ENCODE peak calls at places on chromosomes 5 and 9, in seven cellular contexts. G is PC-9, I is tibial artery, W is AG09319, H is B cell, A is hepatocyte, M is cardiac fibroblast. O is an unnamed sample.

GRCh38 chr9:16026886-16027285 is 474.0 kb downstream of the CCDC171 start:
- DNase-seq in G (no peak), I (no peak), W (no peak), H (no peak), A (no peak), M (no peak), O (no peak)

GRCh38 chr9:14236586-14236985 is 77.4 kb downstream of the NFIB start:
- DNase-seq in G (no peak), I (no peak), W (no peak), H (no peak), A (no peak), M (no peak), O (no peak)

GRCh38 chr9:69213647-69214046 is 39.6 kb downstream of the TJP2 start:
- DNase-seq in G (no peak), I (no peak), W (no peak), H (no peak), A (no peak), M (no peak), O (no peak)

GRCh38 chr9:132946624-132947295 is 2.3 kb upstream of the TSC1 start:
- DNase-seq in G (peak; percentile 36), I (no peak), W (no peak), H (no peak), A (peak; percentile 53), M (peak; percentile 50), O (no peak)

GRCh38 chr5:452856-453710 is 10.1 kb downstream of the EXOC3 start:
- DNase-seq in G (no peak), I (peak; percentile 5), W (no peak), H (no peak), A (no peak), M (no peak), O (no peak)

GRCh38 chr5:133735346-133735745 is 123.0 kb upstream of the FSTL4 start:
- DNase-seq in G (peak; percentile 20), I (no peak), W (no peak), H (no peak), A (no peak), M (peak; percentile 22), O (no peak)

GRCh38 chr9:98873535-98874432 is 66.3 kb downstream of the GALNT12 start:
- DNase-seq in G (no peak), I (peak; percentile 67), W (no peak), H (no peak), A (no peak), M (peak; percentile 43), O (no peak)

GRCh38 chr9:124697326-124698200 is 73.5 kb downstream of the NR6A1 start:
- DNase-seq in G (no peak), I (no peak), W (no peak), H (no peak), A (no peak), M (peak; percentile 78), O (no peak)

GRCh38 chr5:136016945-136017530 is 11.8 kb upstream of the TGFBI start:
- DNase-seq in G (peak; percentile 86), I (no peak), W (peak; percentile 62), H (peak; percentile 32), A (no peak), M (peak; percentile 93), O (no peak)
- TF ChIP-seq CTCF in G (no peak), I (no peak), W (no peak), H (no peak), A (no peak), M (no peak), O (no peak)

DNA sequence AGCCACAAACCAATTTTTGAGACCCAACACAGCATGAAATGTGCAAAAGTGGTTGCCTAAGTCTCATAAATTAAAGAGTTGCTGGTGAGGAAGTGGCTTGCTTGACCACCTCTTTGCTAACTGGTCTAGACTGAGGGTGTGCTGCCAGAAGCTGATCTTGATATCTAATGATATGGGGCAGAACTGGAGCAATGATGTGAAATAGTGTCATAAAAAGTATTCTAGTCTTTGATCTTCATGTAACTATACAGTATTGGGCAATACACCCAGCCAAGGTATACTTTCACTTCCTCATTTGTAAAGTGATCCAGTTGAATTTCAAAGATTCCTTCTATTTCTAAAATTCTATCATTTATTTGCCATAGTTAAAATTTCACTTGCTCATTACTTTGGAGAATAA is 5.9 kb upstream of the YTHDC2 start:
- DNase-seq in G (no peak), I (no peak), W (no peak), H (no peak), A (no peak), M (no peak), O (no peak)
- TF ChIP-seq CTCF in G (no peak), I (no peak), W (no peak), H (no peak), A (no peak), M (no peak), O (no peak)

GRCh38 chr5:130138406-130139060 is 234.3 kb downstream of the CHSY3 start:
- DNase-seq in G (no peak), I (no peak), W (no peak), H (no peak), A (no peak), M (peak; percentile 75), O (no peak)

GRCh38 chr5:130136300-130136699 is 232.0 kb downstream of the CHSY3 start:
- DNase-seq in G (no peak), I (no peak), W (no peak), H (no peak), A (no peak), M (peak; percentile 28), O (no peak)

GRCh38 chr5:130141689-130142320 is 237.5 kb downstream of the CHSY3 start:
- DNase-seq in G (peak; percentile 16), I (no peak), W (no peak), H (no peak), A (peak; percentile 70), M (peak; percentile 73), O (no peak)
- TF ChIP-seq CTCF in G (peak; percentile 59), I (peak; percentile 43), W (peak; percentile 83), H (no peak), A (peak; percentile 59), M (peak; percentile 92), O (no peak)

GRCh38 chr9:129137292-129138143 is 26.3 kb downstream of the PTPA start:
- DNase-seq in G (no peak), I (no peak), W (no peak), H (no peak), A (no peak), M (no peak), O (no peak)
- TF ChIP-seq CTCF in G (no peak), I (no peak), W (no peak), H (no peak), A (no peak), M (no peak), O (no peak)

DNA sequence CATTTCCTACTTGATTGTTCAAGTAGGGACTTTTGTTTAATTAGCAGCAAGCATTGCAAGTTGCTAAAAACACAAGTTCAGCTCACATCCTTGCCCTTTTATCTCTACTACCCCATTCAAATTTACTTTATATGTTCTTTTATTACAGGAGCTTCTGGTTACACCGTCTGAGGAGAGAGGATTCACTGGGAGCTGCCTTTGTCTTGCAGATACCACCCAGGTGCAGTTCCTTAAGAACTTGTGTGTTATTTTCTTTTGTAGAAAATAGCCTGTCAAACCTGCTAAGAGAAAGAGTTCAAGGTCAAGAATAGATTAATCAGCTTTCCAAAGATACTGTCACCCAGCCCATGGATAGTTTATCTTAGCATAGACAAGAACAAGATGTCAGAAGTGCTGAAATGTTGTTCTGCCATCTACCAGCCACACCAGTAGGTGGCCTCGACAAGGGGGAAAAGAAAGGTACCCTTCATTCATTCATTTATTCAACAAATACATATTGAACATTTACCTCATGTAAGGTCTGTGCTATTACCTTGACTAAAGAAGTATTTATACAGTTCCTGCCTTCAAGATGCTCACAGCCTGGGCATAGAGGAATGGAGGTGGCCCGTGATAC is 750.3 kb downstream of the MAT2B start:
- DNase-seq in G (no peak), I (no peak), W (no peak), H (no peak), A (no peak), M (no peak), O (no peak)
- TF ChIP-seq CTCF in G (no peak), I (no peak), W (no peak), H (no peak), A (peak; percentile 1), M (no peak), O (no peak)

GRCh38 chr5:154189256-154189818 is 1.2 kb upstream of the GALNT10 start:
- DNase-seq in G (peak; percentile 23), I (no peak), W (no peak), H (no peak), A (no peak), M (no peak), O (no peak)

GRCh38 chr5:154191467-154192261 is 1.1 kb downstream of the GALNT10 start:
- DNase-seq in G (no peak), I (no peak), W (no peak), H (no peak), A (peak; percentile 24), M (peak; percentile 55), O (no peak)

GRCh38 chr5:154193176-154193575 is 2.6 kb downstream of the GALNT10 start:
- DNase-seq in G (no peak), I (no peak), W (no peak), H (no peak), A (no peak), M (no peak), O (no peak)

GRCh38 chr5:154190652-154191304 is at the start of gene GALNT10:
- DNase-seq in G (peak; percentile 75), I (no peak), W (peak; percentile 46), H (no peak), A (peak; percentile 88), M (peak; percentile 57), O (peak; percentile 55)

GRCh38 chr5:154189819-154190651 is 498 bp upstream of the GALNT10 start:
- DNase-seq in G (peak; percentile 86), I (peak; percentile 76), W (peak; percentile 54), H (peak; percentile 90), A (peak; percentile 87), M (peak; percentile 76), O (peak; percentile 78)
- TF ChIP-seq CTCF in G (peak; percentile 54), I (peak; percentile 24), W (peak; percentile 46), H (peak; percentile 71), A (peak; percentile 16), M (peak; percentile 50), O (no peak)

DNA sequence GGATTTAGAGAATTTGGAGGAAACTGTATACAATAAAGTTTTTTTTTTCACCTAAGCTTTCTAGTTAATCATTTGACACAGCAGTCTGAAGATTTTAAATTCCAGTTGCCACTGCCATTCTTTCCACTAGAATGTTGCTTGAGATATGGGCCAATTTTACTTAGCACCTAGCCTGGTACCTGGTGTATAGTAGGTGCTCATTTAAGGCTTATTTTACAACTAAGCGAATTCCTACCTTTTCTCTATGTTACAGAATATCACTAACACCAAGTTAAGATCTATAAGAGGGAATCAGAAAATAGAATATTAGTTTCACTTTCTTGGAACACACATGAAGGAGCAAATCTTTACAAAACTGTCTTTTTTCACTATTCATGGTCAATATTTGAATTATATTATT is 3.2 kb upstream of the DDX4 start:
- DNase-seq in G (no peak), I (no peak), W (no peak), H (no peak), A (no peak), M (no peak), O (no peak)
- TF ChIP-seq CTCF in G (no peak), I (no peak), W (no peak), H (no peak), A (no peak), M (no peak), O (no peak)

O was measured in mesothelial cell of epicardium.